ENCODE peak calls at places on chromosomes 11 and 22, in ten cellular contexts. M, Q, A, F, E, L, P, O, J and Z are unnamed samples.

GRCh38 chr11:17401316-17401715 is 12.9 kb upstream of the KCNJ11 start:
- DNase-seq in M (no peak), Q (no peak), A (no peak), F (no peak), E (no peak), L (no peak), P (no peak), O (no peak), J (no peak), Z (no peak)

GRCh38 chr11:116445108-116446047 is 327.4 kb downstream of the BUD13 start:
- DNase-seq in M (no peak), Q (no peak), A (no peak), F (no peak), E (no peak), L (no peak), P (no peak), O (no peak), J (no peak), Z (no peak)

GRCh38 chr11:124070906-124071621 is 29.9 kb upstream of the OR10G7 start:
- DNase-seq in M (peak; percentile 91), Q (peak; percentile 59), A (peak; percentile 58), F (peak; percentile 32), E (no peak), L (peak; percentile 23), P (peak; percentile 56), O (peak; percentile 71), J (peak; percentile 90), Z (peak; percentile 79)

GRCh38 chr11:73383249-73384126 is 7.3 kb downstream of the RELT start:
- DNase-seq in M (peak; percentile 52), Q (no peak), A (no peak), F (no peak), E (no peak), L (no peak), P (no peak), O (peak; percentile 24), J (peak; percentile 30), Z (no peak)

GRCh38 chr11:68963779-68964178 is 17.0 kb downstream of the MRGPRD start:
- DNase-seq in M (no peak), Q (no peak), A (peak; percentile 8), F (no peak), E (no peak), L (no peak), P (no peak), O (no peak), J (no peak), Z (no peak)

GRCh38 chr11:8267831-8268529 is 4.3 kb upstream of the LMO1 start:
- DNase-seq in M (no peak), Q (no peak), A (peak; percentile 12), F (no peak), E (no peak), L (no peak), P (no peak), O (no peak), J (no peak), Z (no peak)

GRCh38 chr22:39244496-39245129 is at the start of gene PDGFB:
- DNase-seq in M (peak; percentile 48), Q (peak; percentile 79), A (no peak), F (peak; percentile 63), E (peak; percentile 39), L (no peak), P (no peak), O (no peak), J (peak; percentile 42), Z (no peak)

GRCh38 chr11:76252625-76253024 is 46.3 kb upstream of the WNT11 start:
- DNase-seq in M (no peak), Q (no peak), A (no peak), F (no peak), E (no peak), L (no peak), P (no peak), O (no peak), J (no peak), Z (no peak)

GRCh38 chr11:81359476-81359875 is 1374.2 kb downstream of the FAM181B start:
- DNase-seq in M (no peak), Q (no peak), A (no peak), F (no peak), E (no peak), L (no peak), P (no peak), O (peak; percentile 8), J (no peak), Z (peak; percentile 2)

GRCh38 chr22:30607300-30607930 is 441 bp downstream of the TCN2 start:
- DNase-seq in M (no peak), Q (no peak), A (no peak), F (no peak), E (no peak), L (no peak), P (no peak), O (no peak), J (no peak), Z (no peak)

GRCh38 chr22:29300807-29301601 is 5.4 kb upstream of the GAS2L1 start:
- DNase-seq in M (no peak), Q (no peak), A (no peak), F (no peak), E (no peak), L (no peak), P (no peak), O (no peak), J (no peak), Z (no peak)

DNA sequence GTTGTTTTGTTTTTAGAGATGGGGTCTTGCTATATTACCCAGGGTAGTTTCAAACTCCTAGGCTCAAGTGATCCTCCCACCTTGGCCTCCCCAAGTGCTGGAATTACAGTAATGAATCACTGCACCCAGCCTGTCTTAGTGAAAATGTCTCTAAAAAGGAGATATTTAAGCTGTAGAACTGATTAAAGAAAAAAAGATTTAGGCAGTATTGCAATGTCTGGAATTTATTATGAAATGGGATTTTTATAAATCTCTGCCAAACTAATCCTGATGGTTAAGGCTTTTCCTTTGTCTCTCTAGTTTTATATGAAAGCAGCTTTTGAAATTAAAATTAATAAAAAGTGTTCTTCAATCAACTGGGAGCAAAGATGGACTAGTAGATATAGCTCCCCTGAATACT is 2.1 kb downstream of the PLAAT3 start:
- DNase-seq in M (no peak), Q (no peak), A (no peak), F (no peak), E (no peak), L (no peak), P (no peak), O (no peak), J (peak; percentile 44), Z (no peak)
- H3K4me3 ChIP-seq in M (no peak overlapping the region), Q (no peak overlapping the region), A (no peak overlapping the region), F (peak overlapping the region; percentile 23), E (no peak overlapping the region), L (no peak overlapping the region), P (no peak overlapping the region), O (no peak overlapping the region), J (no peak overlapping the region), Z (no peak overlapping the region)

GRCh38 chr11:125174057-125174456 is 9.5 kb downstream of the PKNOX2 start:
- DNase-seq in M (no peak), Q (no peak), A (no peak), F (no peak), E (no peak), L (no peak), P (no peak), O (no peak), J (no peak), Z (no peak)

GRCh38 chr11:125173556-125173955 is 9.0 kb downstream of the PKNOX2 start:
- DNase-seq in M (no peak), Q (no peak), A (no peak), F (no peak), E (no peak), L (no peak), P (no peak), O (no peak), J (no peak), Z (no peak)

GRCh38 chr11:125171974-125172373 is 7.4 kb downstream of the PKNOX2 start:
- DNase-seq in M (no peak), Q (no peak), A (no peak), F (no peak), E (no peak), L (no peak), P (no peak), O (no peak), J (no peak), Z (no peak)

GRCh38 chr11:125174686-125175085 is 10.1 kb downstream of the PKNOX2 start:
- DNase-seq in M (no peak), Q (no peak), A (no peak), F (no peak), E (no peak), L (no peak), P (no peak), O (no peak), J (no peak), Z (no peak)

GRCh38 chr11:125173027-125173426 is 8.5 kb downstream of the PKNOX2 start:
- DNase-seq in M (no peak), Q (no peak), A (no peak), F (no peak), E (no peak), L (no peak), P (no peak), O (no peak), J (no peak), Z (no peak)
- TF ChIP-seq CTCF in M (no peak), Q (no peak), A (no peak), F (no peak), E (no peak), L (no peak), P (no peak), O (no peak), J (no peak), Z (no peak)

DNA sequence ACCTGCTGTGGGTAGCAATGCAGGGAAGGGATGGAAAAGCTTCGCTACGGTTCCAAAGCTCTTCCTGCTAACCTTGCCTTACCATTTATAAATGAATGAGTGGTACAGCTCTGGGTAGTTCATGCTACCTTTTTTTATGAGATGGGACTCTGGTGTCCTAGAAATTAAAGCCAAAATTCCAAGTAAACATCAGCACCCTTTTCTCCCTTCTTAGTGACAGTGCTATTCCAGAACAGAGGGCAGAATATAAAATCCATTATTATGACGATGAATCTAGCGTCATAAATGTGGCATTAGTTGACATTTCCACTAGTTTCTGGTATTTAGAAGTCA is 447 bp upstream of the SVIP start:
- DNase-seq in M (no peak), Q (no peak), A (no peak), F (no peak), E (no peak), L (no peak), P (no peak), O (no peak), J (no peak), Z (no peak)
- H3K4me3 ChIP-seq in M (peak overlapping the region; percentile 36), Q (peak overlapping the region; percentile 94), A (peak overlapping the region; percentile 78), F (peak overlapping the region; percentile 90), E (peak overlapping the region; percentile 81), L (peak overlapping the region; percentile 12), P (peak overlapping the region; percentile 82), O (peak overlapping the region; percentile 93), J (peak overlapping the region; percentile 89), Z (peak overlapping the region; percentile 40)

DNA sequence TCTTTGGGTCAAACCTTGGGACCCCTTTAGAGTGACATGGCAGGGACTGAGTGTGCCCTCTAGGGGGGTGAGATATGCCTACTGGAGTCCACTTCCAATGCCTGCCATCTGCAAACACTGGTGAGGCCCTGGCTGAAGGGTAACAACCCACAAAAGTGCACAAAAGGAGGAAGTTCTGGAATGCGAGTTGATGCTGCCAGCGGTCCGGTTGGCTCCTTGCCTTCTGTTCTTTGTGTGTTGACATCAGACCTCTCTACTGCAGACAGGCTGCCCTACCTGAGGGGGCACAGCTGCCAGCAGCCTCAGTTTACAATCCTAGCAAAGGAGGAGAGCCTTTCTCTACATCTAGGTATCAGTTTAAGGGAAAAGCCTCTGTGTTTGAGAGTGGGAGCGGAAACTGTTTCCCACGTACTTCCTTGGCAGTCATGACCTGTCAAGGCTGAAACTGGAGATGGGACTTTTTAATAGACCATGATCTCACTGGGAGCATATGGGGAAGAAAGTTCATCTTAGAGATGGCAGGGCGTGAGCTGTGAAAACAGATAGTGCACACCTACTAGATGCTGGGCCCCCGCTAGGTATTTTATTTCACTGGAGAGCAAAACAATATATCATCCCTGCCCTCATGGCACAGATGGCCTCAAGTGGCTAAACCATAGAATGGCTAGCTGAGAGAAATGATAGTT is 27.2 kb downstream of the BMAL1 start:
- DNase-seq in M (peak; percentile 21), Q (peak; percentile 37), A (no peak), F (no peak), E (no peak), L (no peak), P (no peak), O (no peak), J (no peak), Z (no peak)
- TF ChIP-seq CTCF in M (no peak), Q (no peak), A (no peak), F (no peak), E (no peak), L (no peak), P (no peak), O (no peak), J (no peak), Z (no peak)